ENCODE peak calls at places on chromosomes 7 and 10, in four cellular contexts. U is amygdala; D is fibroblast of lung; Y is stimulated activated CD4-positive, alpha-beta T cell treated with anti-CD3 and anti-CD28 coated beads, Interleukin-4, amount 100 ng/mL, for 48 hours. J is an unnamed sample.

GRCh38 chr10:91190388-91190870 is 30.0 kb upstream of the PCGF5 start:
- DNase-seq in U (no peak), Y (no peak), D (peak; percentile 74), J (peak; percentile 70)

GRCh38 chr7:158607563-158607962 is 19.9 kb upstream of the PTPRN2 start:
- DNase-seq in D (no peak), U (no peak), Y (no peak), J (no peak)

GRCh38 chr10:485776-486572 is 203.5 kb downstream of the DIP2C start:
- DNase-seq in Y (no peak), U (no peak), D (no peak), J (no peak)

GRCh38 chr10:2949948-2950354 is 117.4 kb upstream of the PFKP start:
- DNase-seq in U (no peak), Y (peak; percentile 38), D (peak; percentile 89), J (no peak)

GRCh38 chr7:33686001-33686591 is 219.2 kb upstream of the BMPER start:
- DNase-seq in U (no peak), D (no peak), Y (no peak), J (no peak)

GRCh38 chr7:54345746-54346145 is 196.4 kb upstream of the VSTM2A start:
- DNase-seq in D (no peak), U (no peak), Y (no peak), J (no peak)

GRCh38 chr7:107879400-107880035 is 11.5 kb upstream of the DLD start:
- DNase-seq in Y (no peak), U (no peak), D (peak; percentile 57), J (peak; percentile 71)

GRCh38 chr10:80152820-80153219 is 20.3 kb downstream of the PLAC9 start:
- DNase-seq in Y (no peak), U (no peak), D (no peak), J (no peak)

GRCh38 chr10:90787906-90788491 is 69.8 kb downstream of the HTR7 start:
- DNase-seq in U (no peak), D (peak; percentile 24), Y (no peak), J (peak; percentile 42)

GRCh38 chr7:142460402-142461117 is 202.7 kb upstream of the PRSS58 start:
- DNase-seq in Y (no peak), D (peak; percentile 70), U (no peak), J (peak; percentile 45)

GRCh38 chr7:100053201-100053600 is 3.6 kb downstream of the ZSCAN21 start:
- DNase-seq in U (peak; percentile 27), D (peak; percentile 57), Y (no peak), J (peak; percentile 59)

GRCh38 chr7:151172273-151173141 is 5.0 kb upstream of the GBX1 start:
- DNase-seq in U (peak; percentile 53), D (peak; percentile 46), Y (peak; percentile 76), J (peak; percentile 44)

GRCh38 chr10:60413306-60414012 is 23.8 kb upstream of the ANK3 start:
- DNase-seq in D (no peak), Y (no peak), U (no peak), J (no peak)

GRCh38 chr7:139711991-139712753 is 65.6 kb downstream of the HIPK2 start:
- DNase-seq in U (no peak), D (no peak), Y (no peak), J (no peak)

GRCh38 chr7:22251284-22251683 is 105.7 kb downstream of the RAPGEF5 start:
- DNase-seq in U (no peak), Y (no peak), D (no peak), J (no peak)

GRCh38 chr10:4767033-4767814 is 58.8 kb upstream of the AKR1E2 start:
- DNase-seq in D (peak; percentile 45), U (no peak), Y (no peak), J (peak; percentile 62)

GRCh38 chr7:118328505-118329211 is 104.2 kb downstream of the ANKRD7 start:
- DNase-seq in D (no peak), Y (no peak), U (no peak), J (no peak)

GRCh38 chr10:60384708-60385398 is 4.8 kb downstream of the ANK3 start:
- DNase-seq in U (no peak), D (peak; percentile 99), Y (no peak), J (peak; percentile 96)

GRCh38 chr7:48424731-48425130 is 253.5 kb downstream of the ABCA13 start:
- DNase-seq in D (peak; percentile 10), Y (no peak), U (no peak), J (no peak)

GRCh38 chr10:102413806-102414561 is 4.6 kb downstream of the PSD start:
- DNase-seq in Y (no peak), U (no peak), D (no peak), J (no peak)